ENCODE peak calls at places on chromosome X, in four cellular contexts. F, V, S and A are unnamed samples.

GRCh38 chrX:104370089-104370488 is 115.4 kb upstream of the ESX1 start:
- DNase-seq in V (peak; percentile 4), F (peak; percentile 5), S (no peak), A (no peak)

GRCh38 chrX:126550816-126551215 is 1.8 kb downstream of the DCAF12L1 start:
- DNase-seq in V (no peak), S (no peak), F (no peak), A (no peak)

GRCh38 chrX:41022579-41022978 is 62.7 kb upstream of the USP9X start:
- DNase-seq in S (no peak), F (no peak), V (no peak), A (no peak)

GRCh38 chrX:153969904-153970397 is 1.7 kb downstream of the HCFC1 start:
- DNase-seq in V (peak; percentile 59), S (peak; percentile 74), F (no peak), A (no peak)

GRCh38 chrX:110132450-110133114 is 129.7 kb downstream of the TMEM164 start:
- DNase-seq in S (no peak), V (no peak), F (no peak), A (no peak)

GRCh38 chrX:39985116-39985515 is 112.6 kb downstream of the BCOR start:
- DNase-seq in F (no peak), V (no peak), S (no peak), A (no peak)

GRCh38 chrX:68830486-68831404 is 1.9 kb downstream of the EFNB1 start:
- DNase-seq in F (no peak), S (peak; percentile 31), V (peak; percentile 44), A (peak; percentile 61)

GRCh38 chrX:151974336-151975227 is at the start of gene GABRE:
- DNase-seq in V (peak; percentile 40), S (peak; percentile 48), F (no peak), A (peak; percentile 73)

GRCh38 chrX:41275661-41276609 is 58.0 kb upstream of the DDX3X start:
- DNase-seq in F (peak; percentile 84), V (peak; percentile 93), S (peak; percentile 78), A (peak; percentile 86)

GRCh38 chrX:153726286-153727107 is 1.8 kb downstream of the ABCD1 start:
- DNase-seq in F (no peak), V (peak; percentile 80), S (peak; percentile 70), A (peak; percentile 82)

GRCh38 chrX:148914783-148915182 is 414.4 kb downstream of the AFF2 start:
- DNase-seq in F (no peak), S (no peak), V (no peak), A (no peak)

GRCh38 chrX:129954804-129955203 is 27.6 kb upstream of the BCORL1 start:
- DNase-seq in V (no peak), S (no peak), F (no peak), A (no peak)

GRCh38 chrX:102546818-102547493 is 30.4 kb upstream of the TMSB15A start:
- DNase-seq in V (peak; percentile 54), F (no peak), S (no peak), A (no peak)
- H3K4me3 ChIP-seq in V (no peak overlapping the region), F (no peak overlapping the region), S (no peak overlapping the region), A (no peak overlapping the region)

GRCh38 chrX:124349054-124349453 is 2.7 kb downstream of the SH2D1A start:
- DNase-seq in F (no peak), S (no peak), V (no peak), A (no peak)
- TF ChIP-seq EP300 in F (no peak), S (no peak), V (no peak), A (no peak)

GRCh38 chrX:2584216-2584615 is 83.4 kb upstream of the DHRSX start:
- DNase-seq in V (peak; percentile 34), F (no peak), S (no peak), A (no peak)
- H3K4me3 ChIP-seq in V (no peak overlapping the region), F (peak overlapping the region; percentile 45), S (no peak overlapping the region), A (no peak overlapping the region)

GRCh38 chrX:38770152-38770551 is 31.1 kb upstream of the MID1IP1 start:
- DNase-seq in S (no peak), F (no peak), V (no peak), A (no peak)
- TF ChIP-seq EP300 in S (no peak), F (no peak), V (no peak), A (no peak)